ENCODE peak calls at places on chromosome 7, in seven cellular contexts. J is OCI-LY7; D is retinal pigment epithelial cell; P is CD8-positive, alpha-beta T cell; S is astrocyte; W is fibroblast of the aortic adventitia; E is fibroblast of mammary gland. M is an unnamed sample.

GRCh38 chr7:93316730-93317129 is 84.6 kb downstream of the VPS50 start:
- DNase-seq in D (no peak), P (no peak), E (peak; percentile 29), W (no peak), J (no peak), S (peak; percentile 42), M (no peak)

GRCh38 chr7:94436018-94436604 is 41.4 kb downstream of the COL1A2 start:
- DNase-seq in J (peak; percentile 67), W (peak; percentile 90), S (no peak), D (peak; percentile 18), E (peak; percentile 84), P (peak; percentile 10), M (peak; percentile 18)

GRCh38 chr7:46932656-46933424 is 649.1 kb downstream of the TNS3 start:
- DNase-seq in J (no peak), W (peak; percentile 100), P (no peak), D (peak; percentile 56), S (peak; percentile 95), E (peak; percentile 97), M (no peak)

GRCh38 chr7:132519936-132520335 is 56.3 kb downstream of the PLXNA4 start:
- DNase-seq in J (no peak), E (no peak), S (peak; percentile 48), P (no peak), D (no peak), W (peak; percentile 46), M (no peak)

GRCh38 chr7:117385340-117386124 is 41.8 kb downstream of the ASZ1 start:
- DNase-seq in W (peak; percentile 69), S (peak; percentile 27), E (peak; percentile 54), P (no peak), J (peak; percentile 7), D (no peak), M (no peak)

GRCh38 chr7:89067048-89067447 is 271.5 kb upstream of the TEX47 start:
- DNase-seq in P (no peak), S (no peak), J (no peak), D (no peak), W (no peak), E (no peak), M (no peak)

GRCh38 chr7:113015038-113015645 is 71.5 kb downstream of the GPR85 start:
- DNase-seq in P (no peak), D (peak; percentile 10), W (peak; percentile 71), S (peak; percentile 16), E (peak; percentile 61), J (peak; percentile 6), M (peak; percentile 10)

GRCh38 chr7:158606671-158607424 is 19.2 kb upstream of the PTPRN2 start:
- DNase-seq in E (no peak), P (no peak), S (no peak), J (no peak), W (no peak), D (no peak), M (no peak)

GRCh38 chr7:2637066-2637471 is 5.3 kb downstream of the TTYH3 start:
- DNase-seq in S (no peak), P (no peak), J (no peak), E (no peak), W (no peak), D (no peak), M (no peak)

GRCh38 chr7:34354906-34355305 is 303.1 kb upstream of the NPSR1 start:
- DNase-seq in J (no peak), D (peak; percentile 39), W (peak; percentile 75), E (no peak), S (peak; percentile 89), P (no peak), M (no peak)

GRCh38 chr7:66076459-66077329 is 1.1 kb downstream of the ASL start:
- DNase-seq in J (peak; percentile 21), E (no peak), W (no peak), P (no peak), S (no peak), D (no peak), M (no peak)

GRCh38 chr7:138021889-138022288 is 20.0 kb upstream of the CREB3L2 start:
- DNase-seq in S (no peak), P (no peak), W (no peak), J (no peak), D (no peak), E (no peak), M (no peak)

GRCh38 chr7:142331941-142332340 is 74.1 kb upstream of the PRSS58 start:
- DNase-seq in S (no peak), J (no peak), W (no peak), E (no peak), P (no peak), D (no peak), M (no peak)

DNA sequence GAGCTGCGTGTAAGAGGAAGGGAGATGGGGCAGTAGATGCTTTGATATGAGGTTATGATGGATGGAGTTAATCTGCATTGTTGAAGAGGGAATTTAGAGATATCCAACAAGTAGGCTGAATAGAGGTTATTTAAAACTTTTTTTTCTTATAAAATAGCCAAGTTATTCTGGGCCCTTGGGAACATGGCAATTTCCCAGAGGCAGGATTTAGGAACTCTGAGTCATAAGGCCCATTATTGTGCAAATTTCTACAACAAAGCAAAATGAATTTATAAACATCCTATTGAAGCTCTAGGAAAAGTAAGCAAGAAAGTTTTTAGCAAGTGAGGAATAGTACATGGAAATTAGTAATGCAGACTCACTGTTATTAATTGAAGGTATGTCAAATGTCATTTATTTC is 160.9 kb upstream of the NPY start:
- DNase-seq in W (peak; percentile 8), D (no peak), J (no peak), E (peak; percentile 18), S (peak; percentile 30), P (no peak), M (no peak)
- H3K4me3 ChIP-seq in W (no peak overlapping the region), D (no peak overlapping the region), J (no peak overlapping the region), E (no peak overlapping the region), S (no peak overlapping the region), P (no peak overlapping the region), M (no peak overlapping the region)

GRCh38 chr7:145850636-145851035 is 266.0 kb upstream of the CNTNAP2 start:
- DNase-seq in P (no peak), J (no peak), S (no peak), E (no peak), W (no peak), D (no peak), M (no peak)

GRCh38 chr7:145845345-145845744 is 271.3 kb upstream of the CNTNAP2 start:
- DNase-seq in J (peak; percentile 85), P (no peak), W (no peak), D (no peak), S (no peak), E (no peak), M (no peak)

DNA sequence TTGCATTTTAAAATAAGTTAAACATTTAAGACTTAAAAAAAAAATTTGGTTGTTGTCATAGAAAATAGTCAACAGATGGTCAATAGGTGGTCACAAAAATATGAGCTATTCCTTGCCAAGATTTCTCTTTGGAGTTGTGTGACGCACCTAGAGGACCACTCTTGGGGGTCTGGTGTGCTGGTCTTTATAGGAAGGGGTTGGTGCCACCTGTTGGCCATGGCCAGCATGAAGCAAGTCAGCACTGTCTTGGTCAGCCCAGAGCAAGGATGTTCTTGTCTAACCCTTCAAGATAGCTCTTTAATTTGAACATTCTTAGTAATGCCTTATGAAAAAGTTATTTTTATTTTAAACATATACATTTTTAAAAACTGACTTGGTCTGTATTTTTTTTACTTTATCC is 267.9 kb upstream of the CNTNAP2 start:
- DNase-seq in P (no peak), J (peak; percentile 69), S (no peak), W (no peak), D (no peak), E (no peak), M (no peak)
- TF ChIP-seq CTCF in P (no peak), J (peak; percentile 85), S (no peak), W (no peak), D (peak; percentile 55), E (no peak), M (peak; percentile 43)

GRCh38 chr7:69800495-69800894 is 202.2 kb downstream of the AUTS2 start:
- DNase-seq in E (peak; percentile 62), P (no peak), W (peak; percentile 51), D (no peak), S (peak; percentile 40), J (no peak), M (peak; percentile 3)

GRCh38 chr7:69804962-69805361 is 206.7 kb downstream of the AUTS2 start:
- DNase-seq in D (no peak), E (no peak), W (no peak), J (no peak), S (no peak), P (no peak), M (no peak)

GRCh38 chr7:69801729-69802688 is 203.7 kb downstream of the AUTS2 start:
- DNase-seq in P (no peak), D (no peak), E (no peak), S (no peak), J (no peak), W (no peak), M (no peak)

GRCh38 chr7:69799990-69800389 is 201.7 kb downstream of the AUTS2 start:
- DNase-seq in J (no peak), E (no peak), W (no peak), D (no peak), P (no peak), S (no peak), M (no peak)

GRCh38 chr7:69803699-69804516 is 205.6 kb downstream of the AUTS2 start:
- DNase-seq in S (no peak), W (no peak), E (no peak), J (peak; percentile 76), P (no peak), D (no peak), M (no peak)
- H3K4me3 ChIP-seq in S (no peak overlapping the region), W (no peak overlapping the region), E (no peak overlapping the region), J (peak overlapping the region; percentile 33), P (no peak overlapping the region), D (no peak overlapping the region), M (no peak overlapping the region)

GRCh38 chr7:111858331-111858730 is 296.0 kb upstream of the IMMP2L start:
- DNase-seq in J (no peak), P (no peak), W (no peak), E (no peak), S (no peak), D (no peak), M (no peak)

GRCh38 chr7:111852081-111852480 is 289.8 kb upstream of the IMMP2L start:
- DNase-seq in D (no peak), J (no peak), P (no peak), S (no peak), W (no peak), E (no peak), M (no peak)

GRCh38 chr7:111855842-111856227 is 293.5 kb upstream of the IMMP2L start:
- DNase-seq in P (no peak), W (peak; percentile 59), S (peak; percentile 4), D (no peak), E (peak; percentile 25), J (no peak), M (no peak)

GRCh38 chr7:111853231-111853990 is 291.1 kb upstream of the IMMP2L start:
- DNase-seq in W (peak; percentile 22), D (no peak), J (no peak), E (peak; percentile 17), P (no peak), S (no peak), M (no peak)

DNA sequence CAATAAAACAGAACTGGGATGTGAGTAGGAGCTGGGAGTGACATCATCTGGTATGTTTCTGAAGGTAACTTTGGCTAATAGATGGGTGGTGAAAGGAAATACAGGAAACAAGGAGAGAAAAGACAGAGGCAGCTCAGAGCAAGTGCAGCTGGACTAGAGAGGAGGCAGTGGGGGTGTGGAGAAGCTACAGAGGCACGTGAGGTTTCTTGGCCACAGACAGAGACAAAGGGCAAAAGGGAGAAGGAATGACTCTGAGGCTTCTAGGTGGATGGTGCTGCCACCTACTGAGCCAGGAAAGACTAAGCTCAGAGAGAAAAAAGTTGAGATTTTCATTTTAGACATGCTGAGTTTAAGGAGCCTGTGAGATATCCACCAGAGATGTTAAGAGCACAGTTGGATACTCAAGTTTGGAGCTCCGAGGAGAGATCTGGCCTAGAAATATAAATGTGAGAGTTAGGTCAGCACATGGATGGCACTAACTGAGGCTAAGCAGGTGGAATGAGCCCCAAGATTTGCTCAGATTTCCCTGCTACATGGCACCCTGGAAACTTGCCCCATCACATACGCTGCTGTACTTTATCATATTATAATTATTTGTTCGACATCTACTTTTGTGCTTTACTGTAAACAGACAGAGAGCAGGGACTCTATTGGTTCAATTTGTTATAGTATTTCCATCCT is 293.0 kb upstream of the IMMP2L start:
- DNase-seq in D (no peak), E (peak; percentile 82), W (peak; percentile 87), J (peak; percentile 18), S (peak; percentile 39), P (no peak), M (peak; percentile 26)
- TF ChIP-seq CTCF in D (peak; percentile 75), E (peak; percentile 77), W (peak; percentile 78), J (peak; percentile 72), S (peak; percentile 65), P (no peak), M (peak; percentile 84)

M was measured in epithelial cell of proximal tubule.